ENCODE peak calls at places on chromosomes 2 and 18, in five cellular contexts. X is activated naive CD4-positive, alpha-beta T cell treated with anti-CD3 and anti-CD28 coated beads for 36 hours; W is mesothelial cell of epicardium; I is HL-60; T is LoVo. M is an unnamed sample.

GRCh38 chr2:128309341-128310093 is 9.2 kb downstream of the HS6ST1 start:
- DNase-seq in X (peak), I (no peak), T (no peak), W (peak), M (no peak)

GRCh38 chr2:10414000-10414451 is 34.1 kb downstream of the ODC1 start:
- DNase-seq in I (no peak), X (no peak), T (peak), W (no peak), M (peak)

GRCh38 chr2:204108301-204108700 is 171.7 kb downstream of the ICOS start:
- DNase-seq in W (no peak), X (peak), T (no peak), I (no peak), M (no peak)

GRCh38 chr18:63477972-63478371 is 1.2 kb downstream of the SERPINB5 start:
- DNase-seq in T (peak), X (no peak), W (no peak), I (no peak), M (no peak)

GRCh38 chr2:289362-290089 is 1.6 kb upstream of the ALKAL2 start:
- DNase-seq in I (no peak), T (peak), X (peak), W (no peak), M (no peak)

GRCh38 chr2:161041356-161041755 is 118.9 kb upstream of the TANK start:
- DNase-seq in T (no peak), X (no peak), W (no peak), I (no peak), M (no peak)

GRCh38 chr18:79940126-79940813 is 11.2 kb downstream of the SLC66A2 start:
- DNase-seq in T (no peak), W (no peak), X (no peak), I (no peak), M (no peak)

GRCh38 chr18:75790821-75791220 is 363.3 kb upstream of the SMIM21 start:
- DNase-seq in W (no peak), I (no peak), X (no peak), T (no peak), M (no peak)

GRCh38 chr2:241020201-241020600 is 21.8 kb downstream of the SNED1 start:
- DNase-seq in T (no peak), X (no peak), I (no peak), W (peak), M (no peak)

GRCh38 chr2:132009177-132009873 is 152.4 kb downstream of the ANKRD30BL start:
- DNase-seq in I (no peak), T (no peak), W (no peak), X (no peak), M (no peak)

GRCh38 chr2:11611251-11611650 is 58.7 kb downstream of the NTSR2 start:
- DNase-seq in T (no peak), X (no peak), I (no peak), W (no peak), M (no peak)

GRCh38 chr2:54468643-54469042 is 12.5 kb downstream of the SPTBN1 start:
- DNase-seq in T (no peak), W (no peak), X (no peak), I (no peak), M (no peak)

GRCh38 chr18:50282521-50283335 is 1.4 kb upstream of the MBD1 start:
- DNase-seq in X (no peak), T (no peak), I (no peak), W (no peak), M (no peak)

GRCh38 chr2:64228126-64228678 is 84.0 kb upstream of the PELI1 start:
- DNase-seq in W (peak), I (peak), X (peak), T (peak), M (peak)

GRCh38 chr2:38037757-38038615 is 38.0 kb downstream of the CYP1B1 start:
- DNase-seq in X (peak), W (no peak), T (no peak), I (no peak), M (no peak)

GRCh38 chr18:45169610-45170009 is 445.7 kb upstream of the SLC14A2 start:
- DNase-seq in T (no peak), I (no peak), W (no peak), X (no peak), M (no peak)

GRCh38 chr2:232696609-232697058 is 497 bp upstream of the GIGYF2 start:
- DNase-seq in T (no peak), X (no peak), W (no peak), I (no peak), M (no peak)

M was measured in lung.